ENCODE peak calls at places on chromosomes 1 and 21, in ten cellular contexts. One of them, this sample, is unnamed. For H3K9me3, the result is how much of the 10 kb centered on the place peaks cover.

GRCh38 chr1:5502310-5503194 is 489.7 kb downstream of the NPHP4 start:
- DNase-seq in AG04450: no peak
- DNase-seq in H9: no peak
- DNase-seq in heart right ventricle: no peak
- DNase-seq in tibial nerve: no peak
- DNase-seq in adrenal gland: no peak
- DNase-seq in CD4-positive, alpha-beta T cell: no peak
- DNase-seq in left ventricle myocardium inferior: no peak
- DNase-seq in cardiac muscle cell: no peak
- DNase-seq in CD8-positive, alpha-beta T cell: no peak
- DNase-seq in this sample: no peak

GRCh38 chr1:54475357-54476230 is 69.4 kb upstream of the SSBP3 start:
- DNase-seq in CD8-positive, alpha-beta T cell: no peak
- DNase-seq in tibial nerve: no peak
- DNase-seq in left ventricle myocardium inferior: no peak
- DNase-seq in CD4-positive, alpha-beta T cell: peak
- DNase-seq in cardiac muscle cell: no peak
- DNase-seq in adrenal gland: no peak
- DNase-seq in H9: peak
- DNase-seq in AG04450: no peak
- DNase-seq in heart right ventricle: no peak
- DNase-seq in this sample: peak

GRCh38 chr1:73026114-73026513 is 743.8 kb upstream of the NEGR1 start:
- DNase-seq in adrenal gland: no peak
- DNase-seq in CD4-positive, alpha-beta T cell: no peak
- DNase-seq in CD8-positive, alpha-beta T cell: no peak
- DNase-seq in tibial nerve: no peak
- DNase-seq in AG04450: no peak
- DNase-seq in cardiac muscle cell: no peak
- DNase-seq in H9: no peak
- DNase-seq in left ventricle myocardium inferior: no peak
- DNase-seq in heart right ventricle: no peak
- DNase-seq in this sample: no peak

GRCh38 chr1:150528997-150529396 is 13.4 kb downstream of the FALEC start:
- DNase-seq in left ventricle myocardium inferior: no peak
- DNase-seq in AG04450: peak
- DNase-seq in cardiac muscle cell: peak
- DNase-seq in heart right ventricle: no peak
- DNase-seq in tibial nerve: no peak
- DNase-seq in H9: no peak
- DNase-seq in CD8-positive, alpha-beta T cell: no peak
- DNase-seq in adrenal gland: no peak
- DNase-seq in CD4-positive, alpha-beta T cell: no peak
- DNase-seq in this sample: peak

GRCh38 chr1:184827600-184828368 is 73.1 kb upstream of the EDEM3 start:
- DNase-seq in CD8-positive, alpha-beta T cell: no peak
- DNase-seq in H9: peak
- DNase-seq in tibial nerve: no peak
- DNase-seq in adrenal gland: peak
- DNase-seq in AG04450: peak
- DNase-seq in CD4-positive, alpha-beta T cell: no peak
- DNase-seq in cardiac muscle cell: peak
- DNase-seq in left ventricle myocardium inferior: no peak
- DNase-seq in heart right ventricle: no peak
- DNase-seq in this sample: no peak

GRCh38 chr1:214524824-214525223 is 26.6 kb downstream of the PTPN14 start:
- DNase-seq in cardiac muscle cell: peak
- DNase-seq in CD8-positive, alpha-beta T cell: no peak
- DNase-seq in heart right ventricle: no peak
- DNase-seq in CD4-positive, alpha-beta T cell: no peak
- DNase-seq in adrenal gland: no peak
- DNase-seq in left ventricle myocardium inferior: no peak
- DNase-seq in H9: no peak
- DNase-seq in tibial nerve: no peak
- DNase-seq in AG04450: no peak
- DNase-seq in this sample: no peak

GRCh38 chr1:935751-936231 is 12.1 kb downstream of the SAMD11 start:
- DNase-seq in CD8-positive, alpha-beta T cell: no peak
- DNase-seq in left ventricle myocardium inferior: no peak
- DNase-seq in H9: peak
- DNase-seq in AG04450: no peak
- DNase-seq in cardiac muscle cell: no peak
- DNase-seq in CD4-positive, alpha-beta T cell: no peak
- DNase-seq in adrenal gland: no peak
- DNase-seq in tibial nerve: no peak
- DNase-seq in heart right ventricle: no peak
- DNase-seq in this sample: peak

GRCh38 chr1:231185391-231185790 is 23.5 kb downstream of the TRIM67 start:
- DNase-seq in heart right ventricle: no peak
- DNase-seq in H9: no peak
- DNase-seq in tibial nerve: no peak
- DNase-seq in AG04450: no peak
- DNase-seq in cardiac muscle cell: no peak
- DNase-seq in CD4-positive, alpha-beta T cell: no peak
- DNase-seq in adrenal gland: no peak
- DNase-seq in CD8-positive, alpha-beta T cell: no peak
- DNase-seq in left ventricle myocardium inferior: no peak
- DNase-seq in this sample: no peak

GRCh38 chr1:154810571-154810970 is 59.5 kb downstream of the KCNN3 start:
- DNase-seq in cardiac muscle cell: no peak
- DNase-seq in heart right ventricle: no peak
- DNase-seq in tibial nerve: no peak
- DNase-seq in CD4-positive, alpha-beta T cell: no peak
- DNase-seq in CD8-positive, alpha-beta T cell: no peak
- DNase-seq in left ventricle myocardium inferior: no peak
- DNase-seq in adrenal gland: no peak
- DNase-seq in AG04450: no peak
- DNase-seq in H9: no peak
- DNase-seq in this sample: no peak

GRCh38 chr1:179230251-179230650 is 774 bp upstream of the ABL2 start:
- DNase-seq in tibial nerve: no peak
- DNase-seq in heart right ventricle: no peak
- DNase-seq in adrenal gland: no peak
- DNase-seq in CD4-positive, alpha-beta T cell: no peak
- DNase-seq in H9: no peak
- DNase-seq in cardiac muscle cell: peak
- DNase-seq in AG04450: peak
- DNase-seq in left ventricle myocardium inferior: no peak
- DNase-seq in CD8-positive, alpha-beta T cell: no peak
- DNase-seq in this sample: no peak

GRCh38 chr1:48036693-48037386 is 39.7 kb upstream of the TRABD2B start:
- DNase-seq in tibial nerve: no peak
- DNase-seq in adrenal gland: no peak
- DNase-seq in left ventricle myocardium inferior: no peak
- DNase-seq in AG04450: no peak
- DNase-seq in heart right ventricle: no peak
- DNase-seq in H9: no peak
- DNase-seq in CD4-positive, alpha-beta T cell: no peak
- DNase-seq in cardiac muscle cell: peak
- DNase-seq in CD8-positive, alpha-beta T cell: no peak
- DNase-seq in this sample: no peak

GRCh38 chr1:46552357-46553237 is 1.1 kb upstream of the KNCN start:
- DNase-seq in AG04450: no peak
- DNase-seq in adrenal gland: no peak
- DNase-seq in H9: no peak
- DNase-seq in CD8-positive, alpha-beta T cell: no peak
- DNase-seq in heart right ventricle: no peak
- DNase-seq in left ventricle myocardium inferior: no peak
- DNase-seq in cardiac muscle cell: no peak
- DNase-seq in CD4-positive, alpha-beta T cell: no peak
- DNase-seq in tibial nerve: no peak
- DNase-seq in this sample: no peak

GRCh38 chr1:167331650-167332049 is 111.0 kb downstream of the POU2F1 start:
- DNase-seq in left ventricle myocardium inferior: no peak
- DNase-seq in cardiac muscle cell: no peak
- DNase-seq in adrenal gland: no peak
- DNase-seq in CD4-positive, alpha-beta T cell: no peak
- DNase-seq in CD8-positive, alpha-beta T cell: no peak
- DNase-seq in H9: no peak
- DNase-seq in tibial nerve: no peak
- DNase-seq in heart right ventricle: no peak
- DNase-seq in AG04450: no peak
- DNase-seq in this sample: no peak

GRCh38 chr1:167333114-167333513 is 112.4 kb downstream of the POU2F1 start:
- DNase-seq in tibial nerve: no peak
- DNase-seq in H9: no peak
- DNase-seq in CD8-positive, alpha-beta T cell: no peak
- DNase-seq in heart right ventricle: no peak
- DNase-seq in cardiac muscle cell: no peak
- DNase-seq in adrenal gland: no peak
- DNase-seq in left ventricle myocardium inferior: no peak
- DNase-seq in AG04450: no peak
- DNase-seq in CD4-positive, alpha-beta T cell: no peak
- DNase-seq in this sample: no peak

GRCh38 chr1:167328762-167329483 is 108.2 kb downstream of the POU2F1 start:
- DNase-seq in cardiac muscle cell: no peak
- DNase-seq in left ventricle myocardium inferior: no peak
- DNase-seq in CD4-positive, alpha-beta T cell: no peak
- DNase-seq in CD8-positive, alpha-beta T cell: no peak
- DNase-seq in heart right ventricle: peak
- DNase-seq in tibial nerve: no peak
- DNase-seq in H9: peak
- DNase-seq in adrenal gland: no peak
- DNase-seq in AG04450: no peak
- DNase-seq in this sample: no peak

GRCh38 chr1:167332503-167332902 is 111.8 kb downstream of the POU2F1 start:
- DNase-seq in left ventricle myocardium inferior: no peak
- DNase-seq in CD8-positive, alpha-beta T cell: no peak
- DNase-seq in H9: no peak
- DNase-seq in AG04450: no peak
- DNase-seq in CD4-positive, alpha-beta T cell: no peak
- DNase-seq in tibial nerve: no peak
- DNase-seq in cardiac muscle cell: peak
- DNase-seq in heart right ventricle: no peak
- DNase-seq in adrenal gland: no peak
- DNase-seq in this sample: no peak

DNA sequence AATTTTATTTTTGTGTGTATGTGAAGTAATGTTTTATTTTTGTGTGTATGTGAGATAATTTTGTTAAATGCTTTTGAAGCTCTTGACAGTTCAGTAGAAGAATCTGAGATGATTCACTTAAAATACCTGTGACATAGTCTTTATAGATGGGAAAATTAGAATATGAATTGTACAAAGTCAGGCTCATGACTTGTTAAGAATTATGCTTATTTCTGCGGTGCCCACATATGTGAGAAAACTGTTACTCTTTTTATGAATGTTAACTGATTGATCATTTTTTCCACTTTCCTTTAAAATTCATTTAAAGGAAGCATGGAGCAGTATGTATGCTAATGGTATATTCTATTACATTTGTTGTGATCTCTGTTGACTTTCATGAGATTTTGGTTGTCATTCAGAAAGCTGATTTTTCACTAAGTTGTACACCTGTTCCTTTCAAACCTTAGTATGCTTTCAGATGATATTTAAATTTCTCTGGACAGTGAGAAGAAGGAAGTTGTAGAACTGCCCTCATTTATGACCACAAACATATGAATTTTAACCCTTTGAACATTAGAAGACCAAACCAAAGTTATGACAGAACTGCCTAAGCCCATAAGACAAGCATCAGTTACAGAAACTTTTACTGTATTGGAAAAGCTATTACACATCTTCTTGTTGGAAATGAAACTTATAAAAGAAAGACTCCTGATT is 110.1 kb downstream of the POU2F1 start:
- DNase-seq in AG04450: no peak
- DNase-seq in adrenal gland: no peak
- DNase-seq in cardiac muscle cell: no peak
- DNase-seq in CD4-positive, alpha-beta T cell: no peak
- DNase-seq in CD8-positive, alpha-beta T cell: no peak
- DNase-seq in heart right ventricle: no peak
- DNase-seq in tibial nerve: no peak
- DNase-seq in H9: no peak
- DNase-seq in left ventricle myocardium inferior: no peak
- DNase-seq in this sample: no peak
- H3K9me3 ChIP-seq in AG04450: under half
- H3K9me3 ChIP-seq in adrenal gland: under half
- H3K9me3 ChIP-seq in cardiac muscle cell: under half
- H3K9me3 ChIP-seq in CD4-positive, alpha-beta T cell: under half
- H3K9me3 ChIP-seq in CD8-positive, alpha-beta T cell: under half
- H3K9me3 ChIP-seq in heart right ventricle: under half
- H3K9me3 ChIP-seq in tibial nerve: under half
- H3K9me3 ChIP-seq in H9: under half
- H3K9me3 ChIP-seq in left ventricle myocardium inferior: under half
- H3K9me3 ChIP-seq in this sample: under half

DNA sequence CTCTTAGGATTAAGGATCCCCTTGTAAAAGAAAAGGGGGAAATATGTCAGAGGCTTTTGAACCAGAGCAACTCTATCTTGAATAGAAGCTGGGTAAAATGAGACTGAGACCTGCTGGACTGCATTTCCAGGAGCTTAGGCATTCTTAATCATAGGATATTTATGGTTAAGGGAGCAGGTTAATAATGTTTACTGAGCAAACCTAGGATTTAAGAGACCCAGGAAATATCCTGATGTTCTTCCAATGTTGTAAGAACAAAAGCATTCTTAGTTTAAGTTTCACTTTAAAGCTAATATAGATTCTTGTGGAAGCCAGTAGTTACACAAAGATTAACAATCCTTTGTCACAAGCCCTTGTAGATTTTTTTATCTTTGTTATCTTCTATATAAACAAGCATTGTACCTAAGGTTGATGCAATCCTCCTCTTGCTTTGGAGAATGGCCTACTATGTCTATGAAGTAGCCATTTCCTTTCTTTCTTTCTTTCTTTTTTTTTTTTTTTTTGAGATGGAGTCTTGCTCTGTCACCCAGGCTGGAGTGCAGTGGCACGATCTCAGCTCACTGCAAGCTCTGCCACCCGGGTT is 570.2 kb upstream of the BEND5 start:
- DNase-seq in heart right ventricle: no peak
- DNase-seq in cardiac muscle cell: no peak
- DNase-seq in CD8-positive, alpha-beta T cell: no peak
- DNase-seq in H9: no peak
- DNase-seq in left ventricle myocardium inferior: no peak
- DNase-seq in tibial nerve: no peak
- DNase-seq in AG04450: no peak
- DNase-seq in adrenal gland: no peak
- DNase-seq in CD4-positive, alpha-beta T cell: no peak
- DNase-seq in this sample: no peak
- H3K9me3 ChIP-seq in heart right ventricle: under half
- H3K9me3 ChIP-seq in cardiac muscle cell: under half
- H3K9me3 ChIP-seq in CD8-positive, alpha-beta T cell: under half
- H3K9me3 ChIP-seq in H9: under half
- H3K9me3 ChIP-seq in left ventricle myocardium inferior: under half
- H3K9me3 ChIP-seq in tibial nerve: under half
- H3K9me3 ChIP-seq in AG04450: under half
- H3K9me3 ChIP-seq in adrenal gland: under half
- H3K9me3 ChIP-seq in CD4-positive, alpha-beta T cell: under half
- H3K9me3 ChIP-seq in this sample: under half

GRCh38 chr21:28104346-28104745 is 888.3 kb downstream of the LTN1 start:
- DNase-seq in AG04450: no peak
- DNase-seq in CD4-positive, alpha-beta T cell: no peak
- DNase-seq in adrenal gland: no peak
- DNase-seq in CD8-positive, alpha-beta T cell: no peak
- DNase-seq in heart right ventricle: no peak
- DNase-seq in H9: no peak
- DNase-seq in left ventricle myocardium inferior: no peak
- DNase-seq in cardiac muscle cell: no peak
- DNase-seq in tibial nerve: no peak
- DNase-seq in this sample: no peak
- H3K9me3 ChIP-seq in AG04450: under half
- H3K9me3 ChIP-seq in CD4-positive, alpha-beta T cell: under half
- H3K9me3 ChIP-seq in adrenal gland: under half
- H3K9me3 ChIP-seq in CD8-positive, alpha-beta T cell: under half
- H3K9me3 ChIP-seq in heart right ventricle: under half
- H3K9me3 ChIP-seq in H9: under half
- H3K9me3 ChIP-seq in left ventricle myocardium inferior: under half
- H3K9me3 ChIP-seq in cardiac muscle cell: under half
- H3K9me3 ChIP-seq in tibial nerve: under half
- H3K9me3 ChIP-seq in this sample: under half

GRCh38 chr1:227697321-227697864 is 37.7 kb downstream of the JMJD4 start:
- DNase-seq in AG04450: no peak
- DNase-seq in heart right ventricle: no peak
- DNase-seq in CD4-positive, alpha-beta T cell: no peak
- DNase-seq in cardiac muscle cell: no peak
- DNase-seq in left ventricle myocardium inferior: no peak
- DNase-seq in tibial nerve: no peak
- DNase-seq in adrenal gland: no peak
- DNase-seq in H9: no peak
- DNase-seq in CD8-positive, alpha-beta T cell: no peak
- DNase-seq in this sample: no peak
- H3K9me3 ChIP-seq in AG04450: under half
- H3K9me3 ChIP-seq in heart right ventricle: half or more
- H3K9me3 ChIP-seq in CD4-positive, alpha-beta T cell: under half
- H3K9me3 ChIP-seq in cardiac muscle cell: under half
- H3K9me3 ChIP-seq in left ventricle myocardium inferior: under half
- H3K9me3 ChIP-seq in tibial nerve: under half
- H3K9me3 ChIP-seq in adrenal gland: under half
- H3K9me3 ChIP-seq in H9: under half
- H3K9me3 ChIP-seq in CD8-positive, alpha-beta T cell: under half
- H3K9me3 ChIP-seq in this sample: under half

This sample was measured in ovary.